ENCODE peak calls at places on chromosomes 3 and 15, in seven cellular contexts. One of them, this sample, is unnamed.

GRCh38 chr15:58432421-58432820 is 630 bp downstream of the LIPC start:
- DNase-seq in OCI-LY7: no peak
- DNase-seq in uterus: no peak
- DNase-seq in transverse colon: no peak
- DNase-seq in lower lobe of right lung: no peak
- DNase-seq in neural progenitor cell: no peak
- DNase-seq in tibial artery: no peak
- DNase-seq in this sample: no peak

GRCh38 chr3:84836961-84837360 is 121.8 kb upstream of the CADM2 start:
- DNase-seq in OCI-LY7: no peak
- DNase-seq in uterus: no peak
- DNase-seq in transverse colon: no peak
- DNase-seq in lower lobe of right lung: peak; percentile 78
- DNase-seq in neural progenitor cell: no peak
- DNase-seq in tibial artery: no peak
- DNase-seq in this sample: peak; percentile 76

GRCh38 chr3:63984391-63984790 is 38.9 kb downstream of the PSMD6 start:
- DNase-seq in OCI-LY7: no peak
- DNase-seq in uterus: no peak
- DNase-seq in transverse colon: no peak
- DNase-seq in lower lobe of right lung: no peak
- DNase-seq in neural progenitor cell: no peak
- DNase-seq in tibial artery: no peak
- DNase-seq in this sample: no peak

GRCh38 chr3:149609595-149609994 is 48.2 kb downstream of the WWTR1 start:
- DNase-seq in OCI-LY7: no peak
- DNase-seq in uterus: no peak
- DNase-seq in transverse colon: no peak
- DNase-seq in lower lobe of right lung: no peak
- DNase-seq in neural progenitor cell: no peak
- DNase-seq in tibial artery: no peak
- DNase-seq in this sample: no peak

GRCh38 chr3:33544126-33544525 is 103.9 kb upstream of the UBP1 start:
- DNase-seq in OCI-LY7: no peak
- DNase-seq in uterus: no peak
- DNase-seq in transverse colon: no peak
- DNase-seq in lower lobe of right lung: no peak
- DNase-seq in neural progenitor cell: no peak
- DNase-seq in tibial artery: no peak
- DNase-seq in this sample: no peak

GRCh38 chr15:66819084-66819483 is 117.0 kb downstream of the SMAD6 start:
- DNase-seq in OCI-LY7: no peak
- DNase-seq in uterus: no peak
- DNase-seq in transverse colon: no peak
- DNase-seq in lower lobe of right lung: no peak
- DNase-seq in neural progenitor cell: no peak
- DNase-seq in tibial artery: peak; percentile 13
- DNase-seq in this sample: peak; percentile 68

GRCh38 chr15:30791776-30792175 is 111.9 kb upstream of the FAN1 start:
- DNase-seq in OCI-LY7: no peak
- DNase-seq in uterus: no peak
- DNase-seq in transverse colon: no peak
- DNase-seq in lower lobe of right lung: no peak
- DNase-seq in neural progenitor cell: no peak
- DNase-seq in tibial artery: no peak
- DNase-seq in this sample: no peak

GRCh38 chr15:79089890-79090486 is 592 bp downstream of the RASGRF1 start:
- DNase-seq in OCI-LY7: no peak
- DNase-seq in uterus: no peak
- DNase-seq in transverse colon: no peak
- DNase-seq in lower lobe of right lung: no peak
- DNase-seq in neural progenitor cell: peak; percentile 44
- DNase-seq in tibial artery: peak; percentile 39
- DNase-seq in this sample: peak; percentile 59

GRCh38 chr3:10972359-10972758 is 20.2 kb upstream of the SLC6A1 start:
- DNase-seq in OCI-LY7: no peak
- DNase-seq in uterus: no peak
- DNase-seq in transverse colon: no peak
- DNase-seq in lower lobe of right lung: no peak
- DNase-seq in neural progenitor cell: no peak
- DNase-seq in tibial artery: no peak
- DNase-seq in this sample: no peak

GRCh38 chr3:172515130-172515918 is 7.9 kb downstream of the TNFSF10 start:
- DNase-seq in OCI-LY7: no peak
- DNase-seq in uterus: no peak
- DNase-seq in transverse colon: no peak
- DNase-seq in lower lobe of right lung: no peak
- DNase-seq in neural progenitor cell: no peak
- DNase-seq in tibial artery: no peak
- DNase-seq in this sample: no peak

DNA sequence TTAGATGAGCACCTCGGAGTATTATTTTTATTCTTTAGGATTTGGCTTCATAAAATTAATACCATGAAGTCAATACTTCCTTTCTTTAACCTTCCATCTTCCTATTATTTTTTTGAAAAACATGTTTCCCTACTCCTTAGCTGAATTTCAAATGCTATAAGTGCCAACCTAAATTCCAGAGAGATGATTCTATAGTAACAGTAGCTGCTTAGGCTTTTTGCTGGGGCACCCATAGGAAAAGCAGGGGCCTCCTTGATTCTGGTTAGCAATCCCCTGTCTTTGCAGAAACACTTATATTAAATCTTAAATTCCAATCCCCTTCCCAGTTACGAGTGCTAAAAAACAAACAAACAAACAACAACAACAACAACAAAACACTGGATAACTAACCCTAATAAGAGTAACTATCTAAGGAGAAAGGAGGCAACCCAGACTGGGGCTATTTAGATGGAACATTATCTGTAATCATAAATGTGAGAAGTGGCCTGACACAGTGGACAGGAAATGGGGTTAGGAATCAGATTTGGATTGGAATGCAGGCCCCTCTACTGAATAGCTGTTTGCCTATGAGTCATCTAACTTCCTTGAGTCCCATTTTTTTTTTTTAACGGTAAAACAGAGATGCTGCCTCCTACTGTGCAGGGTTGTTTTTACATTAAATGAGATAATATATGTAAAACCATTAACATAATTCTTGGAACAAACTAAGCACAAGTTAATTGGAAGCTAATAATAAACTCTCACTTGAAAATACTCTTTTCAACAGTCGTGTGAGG is 148.1 kb downstream of the WDR72 start:
- DNase-seq in OCI-LY7: no peak
- DNase-seq in uterus: no peak
- DNase-seq in transverse colon: no peak
- DNase-seq in lower lobe of right lung: no peak
- DNase-seq in neural progenitor cell: no peak
- DNase-seq in tibial artery: no peak
- DNase-seq in this sample: no peak
- TF ChIP-seq CTCF in OCI-LY7: no peak
- TF ChIP-seq CTCF in uterus: no peak
- TF ChIP-seq CTCF in transverse colon: no peak
- TF ChIP-seq CTCF in lower lobe of right lung: no peak
- TF ChIP-seq CTCF in neural progenitor cell: no peak
- TF ChIP-seq CTCF in tibial artery: no peak
- TF ChIP-seq CTCF in this sample: no peak

GRCh38 chr15:64637412-64637811 is 138.0 kb downstream of the RBPMS2 start:
- DNase-seq in OCI-LY7: no peak
- DNase-seq in uterus: no peak
- DNase-seq in transverse colon: no peak
- DNase-seq in lower lobe of right lung: no peak
- DNase-seq in neural progenitor cell: no peak
- DNase-seq in tibial artery: no peak
- DNase-seq in this sample: no peak
- H3K36me3 ChIP-seq in OCI-LY7: peaks cover 12% of the 10 kb centered on the region
- H3K36me3 ChIP-seq in uterus: no peaks in the 10 kb centered on the region
- H3K36me3 ChIP-seq in transverse colon: no peaks in the 10 kb centered on the region
- H3K36me3 ChIP-seq in lower lobe of right lung: no peaks in the 10 kb centered on the region
- H3K36me3 ChIP-seq in neural progenitor cell: peaks cover 10% of the 10 kb centered on the region
- H3K36me3 ChIP-seq in tibial artery: peaks cover 6% of the 10 kb centered on the region
- H3K36me3 ChIP-seq in this sample: no peaks in the 10 kb centered on the region

DNA sequence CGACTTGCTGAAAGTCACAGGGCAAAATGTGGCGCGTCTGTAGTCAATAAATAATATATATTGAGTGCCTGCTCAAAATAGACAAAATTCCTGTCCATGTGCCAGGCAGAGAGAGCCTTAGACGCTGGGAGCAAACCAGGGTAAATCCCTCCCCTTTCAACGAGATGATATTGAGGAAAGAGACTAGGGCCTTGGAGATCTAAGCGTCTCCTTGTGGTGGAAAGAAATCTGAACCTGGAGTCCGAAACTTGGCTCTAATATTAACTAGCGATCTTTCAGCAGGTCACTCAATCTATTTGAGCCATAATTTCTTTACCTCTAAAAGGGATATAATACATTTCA is 348 bp upstream of the DPP8 start:
- DNase-seq in OCI-LY7: no peak
- DNase-seq in uterus: no peak
- DNase-seq in transverse colon: no peak
- DNase-seq in lower lobe of right lung: no peak
- DNase-seq in neural progenitor cell: no peak
- DNase-seq in tibial artery: no peak
- DNase-seq in this sample: no peak
- H3K4me3 ChIP-seq in OCI-LY7: peak overlapping the region; percentile 83
- H3K4me3 ChIP-seq in uterus: no peak overlapping the region
- H3K4me3 ChIP-seq in transverse colon: no peak overlapping the region
- H3K4me3 ChIP-seq in lower lobe of right lung: peak overlapping the region; percentile 93
- H3K4me3 ChIP-seq in neural progenitor cell: peak overlapping the region; percentile 92
- H3K4me3 ChIP-seq in tibial artery: peak overlapping the region; percentile 93
- H3K4me3 ChIP-seq in this sample: peak overlapping the region; percentile 100

GRCh38 chr3:161925749-161926360 is 429.2 kb downstream of the OTOL1 start:
- DNase-seq in OCI-LY7: no peak
- DNase-seq in uterus: no peak
- DNase-seq in transverse colon: no peak
- DNase-seq in lower lobe of right lung: no peak
- DNase-seq in neural progenitor cell: no peak
- DNase-seq in tibial artery: no peak
- DNase-seq in this sample: no peak
- TF ChIP-seq CTCF in OCI-LY7: no peak
- TF ChIP-seq CTCF in uterus: no peak
- TF ChIP-seq CTCF in transverse colon: no peak
- TF ChIP-seq CTCF in lower lobe of right lung: no peak
- TF ChIP-seq CTCF in neural progenitor cell: peak; percentile 31
- TF ChIP-seq CTCF in tibial artery: no peak
- TF ChIP-seq CTCF in this sample: no peak

DNA sequence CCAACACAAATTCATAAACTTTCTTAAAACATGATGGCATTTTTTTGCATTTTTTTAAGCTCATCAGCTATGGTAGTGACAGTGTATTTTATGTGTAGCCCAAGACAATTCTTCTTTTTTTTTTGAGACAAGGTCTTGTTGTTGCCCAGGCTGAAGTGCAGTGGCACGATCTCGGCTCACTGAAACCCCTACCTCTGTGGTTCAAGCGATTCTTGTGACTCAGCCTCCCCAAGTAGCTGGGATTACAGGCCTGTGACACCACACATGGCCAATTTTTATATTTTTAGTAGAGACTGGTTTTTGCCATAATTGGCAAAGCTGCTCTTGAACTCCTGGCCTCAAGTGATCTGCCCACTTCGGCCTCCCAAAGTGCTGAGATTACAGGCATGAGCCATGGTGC is 17.3 kb upstream of the USP50 start:
- DNase-seq in OCI-LY7: no peak
- DNase-seq in uterus: no peak
- DNase-seq in transverse colon: no peak
- DNase-seq in lower lobe of right lung: no peak
- DNase-seq in neural progenitor cell: no peak
- DNase-seq in tibial artery: no peak
- DNase-seq in this sample: no peak
- H3K36me3 ChIP-seq in OCI-LY7: peaks cover 61% of the 10 kb centered on the region
- H3K36me3 ChIP-seq in uterus: no peaks in the 10 kb centered on the region
- H3K36me3 ChIP-seq in transverse colon: peaks cover 30% of the 10 kb centered on the region
- H3K36me3 ChIP-seq in lower lobe of right lung: peaks cover 93% of the 10 kb centered on the region
- H3K36me3 ChIP-seq in neural progenitor cell: no peaks in the 10 kb centered on the region
- H3K36me3 ChIP-seq in tibial artery: peaks cover 32% of the 10 kb centered on the region
- H3K36me3 ChIP-seq in this sample: peaks cover 84% of the 10 kb centered on the region

GRCh38 chr3:186477033-186477432 is 67.1 kb downstream of the CRYGS start:
- DNase-seq in OCI-LY7: no peak
- DNase-seq in uterus: no peak
- DNase-seq in transverse colon: no peak
- DNase-seq in lower lobe of right lung: no peak
- DNase-seq in neural progenitor cell: no peak
- DNase-seq in tibial artery: no peak
- DNase-seq in this sample: no peak
- H3K4me3 ChIP-seq in OCI-LY7: no peak overlapping the region
- H3K4me3 ChIP-seq in uterus: no peak overlapping the region
- H3K4me3 ChIP-seq in transverse colon: no peak overlapping the region
- H3K4me3 ChIP-seq in lower lobe of right lung: no peak overlapping the region
- H3K4me3 ChIP-seq in neural progenitor cell: no peak overlapping the region
- H3K4me3 ChIP-seq in tibial artery: no peak overlapping the region
- H3K4me3 ChIP-seq in this sample: no peak overlapping the region

GRCh38 chr3:155323063-155323666 is 29.7 kb upstream of the STRIT1 start:
- DNase-seq in OCI-LY7: peak; percentile 89
- DNase-seq in uterus: no peak
- DNase-seq in transverse colon: peak; percentile 10
- DNase-seq in lower lobe of right lung: no peak
- DNase-seq in neural progenitor cell: peak; percentile 80
- DNase-seq in tibial artery: no peak
- DNase-seq in this sample: no peak
- TF ChIP-seq CTCF in OCI-LY7: peak; percentile 97
- TF ChIP-seq CTCF in uterus: peak; percentile 26
- TF ChIP-seq CTCF in transverse colon: peak; percentile 64
- TF ChIP-seq CTCF in lower lobe of right lung: peak; percentile 64
- TF ChIP-seq CTCF in neural progenitor cell: peak; percentile 84
- TF ChIP-seq CTCF in tibial artery: peak; percentile 65
- TF ChIP-seq CTCF in this sample: peak; percentile 67

DNA sequence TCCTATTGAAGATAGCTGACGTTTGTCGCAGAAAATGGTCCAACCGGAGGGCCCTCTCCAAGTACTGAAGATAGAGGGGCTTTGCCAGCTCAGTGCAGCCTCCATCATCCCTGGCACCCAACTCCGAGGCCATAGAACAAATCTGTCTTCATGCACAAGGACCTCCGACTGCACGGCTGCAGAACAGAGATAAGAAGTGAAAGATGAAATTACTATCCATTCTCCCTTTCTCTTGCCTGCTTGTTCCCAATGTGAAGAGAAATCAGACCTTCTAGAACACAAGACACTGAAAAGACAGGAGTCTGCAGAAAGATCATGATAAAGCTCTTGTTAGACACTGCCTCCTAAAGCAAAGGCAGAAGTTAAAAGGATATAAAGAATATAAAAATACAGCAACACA is 19.9 kb downstream of the INO80 start:
- DNase-seq in OCI-LY7: no peak
- DNase-seq in uterus: no peak
- DNase-seq in transverse colon: no peak
- DNase-seq in lower lobe of right lung: no peak
- DNase-seq in neural progenitor cell: no peak
- DNase-seq in tibial artery: no peak
- DNase-seq in this sample: no peak
- H3K36me3 ChIP-seq in OCI-LY7: peaks cover 92% of the 10 kb centered on the region
- H3K36me3 ChIP-seq in uterus: no peaks in the 10 kb centered on the region
- H3K36me3 ChIP-seq in transverse colon: peaks cover 50% of the 10 kb centered on the region
- H3K36me3 ChIP-seq in lower lobe of right lung: peaks cover 65% of the 10 kb centered on the region
- H3K36me3 ChIP-seq in neural progenitor cell: peaks cover 14% of the 10 kb centered on the region
- H3K36me3 ChIP-seq in tibial artery: peaks cover 37% of the 10 kb centered on the region
- H3K36me3 ChIP-seq in this sample: peaks cover 55% of the 10 kb centered on the region

This sample was measured in upper lobe of right lung.